ENCODE peak calls at places on chromosomes 3 and 15, in five cellular contexts. N is foreskin fibroblast, T is fibroblast of lung, G is choroid plexus epithelial cell, J is Calu3. O is an unnamed sample.

GRCh38 chr3:123759311-123759710 is 124.8 kb downstream of the MYLK start:
- DNase-seq in N (no peak), G (no peak), T (peak), J (no peak), O (peak)

GRCh38 chr15:72173864-72174550 is 23.6 kb downstream of the GRAMD2A start:
- DNase-seq in T (no peak), J (no peak), N (no peak), G (no peak), O (no peak)

GRCh38 chr3:160129459-160130061 is 95.7 kb upstream of the C3orf80 start:
- DNase-seq in J (no peak), N (peak), T (peak), G (peak), O (peak)

GRCh38 chr3:112755845-112756671 is 90.6 kb downstream of the CD200R1L start:
- DNase-seq in N (no peak), G (no peak), T (peak), J (no peak), O (no peak)

GRCh38 chr3:40079845-40080240 is 229.7 kb upstream of the EIF1B start:
- DNase-seq in T (peak), G (peak), J (no peak), N (no peak), O (peak)

GRCh38 chr3:78143000-78143399 is 1103.1 kb downstream of the ROBO2 start:
- DNase-seq in J (no peak), N (no peak), G (peak), T (peak), O (no peak)

GRCh38 chr15:50107591-50108408 is 11.2 kb downstream of the ATP8B4 start:
- DNase-seq in N (no peak), G (no peak), T (no peak), J (no peak), O (no peak)

GRCh38 chr3:140152851-140153640 is 218.1 kb downstream of the CLSTN2 start:
- DNase-seq in G (no peak), N (no peak), J (no peak), T (no peak), O (peak)

GRCh38 chr3:128933922-128934253 is 54.5 kb downstream of the ACAD9 start:
- DNase-seq in T (no peak), G (no peak), N (no peak), J (no peak), O (no peak)

GRCh38 chr3:171001250-171001893 is 25.1 kb downstream of the SLC2A2 start:
- DNase-seq in T (no peak), G (no peak), N (no peak), J (no peak), O (no peak)

GRCh38 chr3:105449393-105449792 is 82.7 kb downstream of the ALCAM start:
- DNase-seq in N (no peak), T (no peak), J (no peak), G (no peak), O (no peak)

GRCh38 chr3:159128628-159129027 is 326.8 kb downstream of the MFSD1 start:
- DNase-seq in T (peak), G (peak), J (peak), N (peak), O (peak)

GRCh38 chr3:19348929-19349564 is 200.7 kb downstream of the KCNH8 start:
- DNase-seq in T (peak), J (peak), N (peak), G (peak), O (peak)

GRCh38 chr3:69200384-69201068 is 78.1 kb upstream of the LMOD3 start:
- DNase-seq in J (peak), G (peak), N (peak), T (peak), O (peak)

O was measured in astrocyte of the hippocampus.